ENCODE peak calls at places on chromosomes 11 and 22, in six cellular contexts. Z is tibial nerve, Y is H1, S is K562, P is ovary, N is A549. B is an unnamed sample.

GRCh38 chr11:29780756-29781155 is 236.1 kb downstream of the KCNA4 start:
- DNase-seq in Z (no peak), Y (no peak), S (no peak), P (no peak), N (no peak), B (no peak)

GRCh38 chr22:37636186-37636948 is 3.1 kb upstream of the SH3BP1 start:
- DNase-seq in Z (no peak), Y (no peak), S (no peak), P (no peak), N (no peak), B (peak)

GRCh38 chr22:20561882-20562281 is 54.5 kb downstream of the MED15 start:
- DNase-seq in Z (no peak), Y (no peak), S (no peak), P (no peak), N (no peak), B (no peak)

GRCh38 chr11:66043008-66043906 is 5.7 kb downstream of the GAL3ST3 start:
- DNase-seq in Z (no peak), Y (no peak), S (no peak), P (no peak), N (no peak), B (no peak)

GRCh38 chr11:116339306-116339705 is 433.5 kb downstream of the BUD13 start:
- DNase-seq in Z (no peak), Y (no peak), S (no peak), P (no peak), N (no peak), B (no peak)

GRCh38 chr11:111932605-111932938 is 4.6 kb upstream of the DIXDC1 start:
- DNase-seq in Z (no peak), Y (no peak), S (no peak), P (no peak), N (no peak), B (no peak)

GRCh38 chr22:31329453-31330215 is 16.5 kb downstream of the PATZ1 start:
- DNase-seq in Z (no peak), Y (no peak), S (no peak), P (no peak), N (no peak), B (no peak)

GRCh38 chr11:9138612-9139579 is 47.5 kb upstream of the SCUBE2 start:
- DNase-seq in Z (no peak), Y (peak), S (no peak), P (peak), N (peak), B (peak)

GRCh38 chr22:28018461-28018927 is 99.4 kb upstream of the PITPNB start:
- DNase-seq in Z (peak), Y (no peak), S (no peak), P (peak), N (no peak), B (peak)

GRCh38 chr11:20854214-20854613 is 184.8 kb downstream of the NELL1 start:
- DNase-seq in Z (no peak), Y (no peak), S (no peak), P (no peak), N (no peak), B (no peak)

GRCh38 chr11:70423523-70424505 is 25.5 kb downstream of the CTTN start:
- DNase-seq in Z (no peak), Y (no peak), S (peak), P (no peak), N (no peak), B (no peak)

GRCh38 chr11:89922195-89922660 is at the start of gene TRIM49D1:
- DNase-seq in Z (no peak), Y (no peak), S (no peak), P (no peak), N (no peak), B (no peak)

GRCh38 chr22:35064664-35065063 is 1.3 kb upstream of the ISX start:
- DNase-seq in Z (no peak), Y (no peak), S (peak), P (no peak), N (no peak), B (no peak)

GRCh38 chr11:8610532-8611116 is 16.6 kb upstream of the STK33 start:
- DNase-seq in Z (no peak), Y (no peak), S (no peak), P (no peak), N (no peak), B (no peak)

GRCh38 chr11:15826826-15827225 is 529.5 kb downstream of the SOX6 start:
- DNase-seq in Z (no peak), Y (peak), S (peak), P (peak), N (peak), B (no peak)

GRCh38 chr22:44347098-44347497 is 34.3 kb upstream of the SHISAL1 start:
- DNase-seq in Z (no peak), Y (no peak), S (no peak), P (no peak), N (no peak), B (no peak)

GRCh38 chr22:18024956-18025720 is 777 bp upstream of the MICAL3 start:
- DNase-seq in Z (no peak), Y (no peak), S (no peak), P (no peak), N (no peak), B (no peak)

GRCh38 chr11:2212411-2213251 is 41.0 kb upstream of the TH start:
- DNase-seq in Z (no peak), Y (peak), S (no peak), P (no peak), N (no peak), B (peak)

GRCh38 chr11:59891781-59892181 is 13.2 kb downstream of the OOSP3 start:
- DNase-seq in Z (no peak), Y (peak), S (peak), P (no peak), N (no peak), B (no peak)

GRCh38 chr11:80958966-80959365 is 1518.1 kb upstream of the TENM4 start:
- DNase-seq in Z (no peak), Y (no peak), S (no peak), P (no peak), N (no peak), B (no peak)

GRCh38 chr11:64796757-64797541 is 6.1 kb downstream of the MAP4K2 start:
- DNase-seq in Z (no peak), Y (no peak), S (no peak), P (no peak), N (no peak), B (no peak)

GRCh38 chr11:64793271-64794160 is 9.5 kb downstream of the MAP4K2 start:
- DNase-seq in Z (no peak), Y (no peak), S (no peak), P (no peak), N (no peak), B (no peak)

GRCh38 chr11:64794526-64794925 is 8.5 kb downstream of the MAP4K2 start:
- DNase-seq in Z (no peak), Y (no peak), S (no peak), P (no peak), N (no peak), B (no peak)

GRCh38 chr11:64799256-64799924 is 3.6 kb downstream of the MAP4K2 start:
- DNase-seq in Z (no peak), Y (no peak), S (no peak), P (no peak), N (no peak), B (no peak)

DNA sequence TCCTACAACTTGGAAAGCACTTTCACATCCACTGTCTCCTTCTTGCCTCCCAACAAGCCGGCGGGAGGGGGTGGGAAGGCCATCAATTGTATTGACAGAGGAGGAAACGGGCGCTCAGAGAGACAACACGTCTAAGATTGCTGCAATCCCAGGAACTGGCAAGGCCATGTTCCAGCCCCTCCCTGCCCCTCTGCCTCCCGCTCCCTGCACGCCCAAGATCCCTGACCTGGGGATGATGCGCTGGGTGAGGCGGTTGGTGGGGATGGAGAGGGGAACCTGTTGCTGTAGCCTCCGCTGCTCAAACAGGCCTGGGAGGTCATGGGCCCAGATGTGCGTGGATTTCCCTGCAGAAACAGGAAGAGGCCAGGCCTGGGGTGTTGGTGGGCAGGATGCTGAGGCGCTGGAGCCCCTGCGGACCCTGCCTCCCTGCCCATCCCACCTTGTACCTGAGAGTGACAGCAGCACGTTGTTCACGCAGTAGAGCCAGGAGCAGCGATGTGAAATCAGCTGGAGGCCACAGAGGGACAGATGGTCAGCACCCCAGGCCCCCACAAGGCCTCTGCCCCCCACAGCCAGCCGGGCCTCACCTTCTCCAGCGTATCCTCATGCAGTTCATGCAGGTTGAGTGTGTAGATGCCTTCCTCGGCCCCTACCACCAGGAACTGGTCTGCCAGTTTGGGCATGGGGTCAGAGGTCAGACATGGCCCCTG is 6.8 kb downstream of the MAP4K2 start:
- DNase-seq in Z (no peak), Y (no peak), S (no peak), P (no peak), N (no peak), B (no peak)
- TF ChIP-seq EP300 in Z (no peak), Y (no peak), S (no peak), P (no peak), N (no peak), B (no peak)

DNA sequence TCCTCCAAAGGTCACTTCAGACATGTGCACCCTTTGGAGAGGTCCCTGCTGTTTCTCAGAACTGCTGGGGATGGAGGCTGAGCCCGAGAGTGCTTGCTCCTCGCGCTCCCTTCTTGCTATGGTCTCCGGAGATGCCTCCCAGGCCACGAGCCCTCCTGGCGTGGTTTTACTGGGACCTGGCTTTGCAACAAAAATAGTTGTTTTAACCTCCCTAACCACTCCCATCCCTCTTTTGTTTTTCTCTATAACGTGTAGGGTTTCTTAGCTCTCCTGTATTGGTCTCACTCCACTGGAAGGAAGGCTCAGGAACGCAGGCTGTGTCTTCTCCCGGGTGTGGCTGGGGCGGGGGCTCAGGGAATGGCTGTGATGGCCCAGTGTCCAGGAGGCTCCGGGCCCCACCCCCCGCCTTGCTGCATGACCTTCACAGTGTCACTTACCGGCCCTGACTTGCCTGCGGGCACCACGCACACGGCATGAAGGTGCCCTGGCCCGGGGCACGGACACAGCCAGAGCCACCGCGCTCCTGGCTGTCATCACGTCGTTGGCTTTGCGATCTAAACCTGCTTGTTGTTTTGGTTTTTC is 5.6 kb downstream of the PTDSS2 start:
- DNase-seq in Z (no peak), Y (no peak), S (no peak), P (no peak), N (no peak), B (no peak)
- TF ChIP-seq POLR2A in Z (no peak), Y (no peak), S (no peak), P (no peak), N (no peak), B (no peak)

GRCh38 chr11:82733444-82734119 is at the start of gene FAM181B:
- DNase-seq in Z (peak), Y (peak), S (peak), P (peak), N (peak), B (peak)
- TF ChIP-seq CTCF in Z (no peak), Y (no peak), S (no peak), P (no peak), N (no peak), B (no peak)

GRCh38 chr11:76769645-76770586 is 13.2 kb upstream of the TSKU start:
- DNase-seq in Z (no peak), Y (no peak), S (no peak), P (no peak), N (peak), B (peak)
- TF ChIP-seq EP300 in Z (no peak), Y (no peak), S (no peak), P (no peak), N (peak), B (no peak)

DNA sequence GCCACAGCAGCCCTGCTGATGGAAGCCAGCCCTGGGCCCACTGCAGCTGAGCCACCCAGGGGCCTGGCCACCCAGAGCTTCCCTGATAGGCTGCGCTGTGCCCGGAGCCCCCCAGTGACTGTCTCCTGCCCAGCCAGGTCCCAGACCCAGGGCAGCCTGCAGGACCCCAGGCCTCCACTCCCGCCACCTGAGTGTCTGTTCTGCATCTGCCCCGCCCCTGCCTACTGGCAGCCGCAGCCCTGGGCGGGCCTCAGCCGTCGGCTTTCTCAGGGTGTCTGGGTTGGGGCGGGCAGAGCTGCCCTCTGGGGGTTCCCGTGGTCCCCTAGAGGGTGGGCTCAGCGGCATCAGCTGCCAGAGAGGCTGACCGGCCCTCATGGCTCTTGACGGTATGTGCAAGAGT is 12.5 kb upstream of the PIM3 start:
- DNase-seq in Z (no peak), Y (peak), S (no peak), P (no peak), N (no peak), B (peak)
- TF ChIP-seq POLR2A in Z (no peak), Y (no peak), S (no peak), P (no peak), N (no peak), B (no peak)

GRCh38 chr11:19160839-19161238 is 40.9 kb downstream of the CSRP3 start:
- DNase-seq in Z (no peak), Y (no peak), S (no peak), P (no peak), N (no peak), B (no peak)
- TF ChIP-seq CTCF in Z (no peak), Y (no peak), S (no peak), P (no peak), N (no peak), B (no peak)

DNA sequence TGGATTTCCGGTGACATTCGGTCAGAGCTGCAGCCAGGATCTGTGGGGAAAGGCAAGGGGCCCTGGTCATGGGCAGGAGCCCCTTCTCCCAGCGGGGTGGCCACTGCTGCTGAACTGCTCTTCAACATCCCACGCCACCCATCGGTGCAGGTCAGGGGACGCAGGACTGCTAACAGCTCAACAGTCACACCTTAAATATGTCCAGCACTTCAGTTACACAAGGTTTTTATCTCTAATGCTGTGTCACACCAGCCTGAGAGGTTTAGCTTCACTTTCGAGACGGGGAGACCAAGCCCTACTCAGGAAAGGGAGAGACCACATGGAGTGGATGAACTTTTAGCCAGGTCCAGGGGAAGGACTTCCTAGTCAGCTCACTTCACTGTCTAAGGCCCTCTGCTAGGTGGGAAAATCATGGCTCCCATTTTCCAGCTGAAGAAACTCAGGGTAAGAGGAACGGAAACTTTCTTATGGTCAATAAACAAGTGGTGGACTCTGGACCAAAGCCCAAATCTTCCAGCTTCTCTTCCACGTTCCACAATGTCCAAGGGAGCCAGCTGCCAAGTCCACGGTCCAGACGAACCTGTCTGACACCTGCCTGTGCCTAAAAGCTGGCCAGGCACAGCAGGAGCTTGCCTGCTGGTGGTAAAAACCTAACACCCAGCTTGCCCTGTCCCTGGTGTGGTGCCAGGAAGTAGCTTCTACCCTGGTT is 21.0 kb upstream of the CHADL start:
- DNase-seq in Z (no peak), Y (no peak), S (no peak), P (no peak), N (no peak), B (peak)
- TF ChIP-seq EP300 in Z (no peak), Y (no peak), S (no peak), P (no peak), N (no peak), B (no peak)

GRCh38 chr11:62573592-62574362 is at the start of gene EEF1G:
- DNase-seq in Z (peak), Y (peak), S (peak), P (peak), N (peak), B (peak)
- TF ChIP-seq POLR2A in Z (peak), Y (peak), S (peak), P (peak), N (peak), B (peak)